ENCODE peak calls at places on chromosomes 2 and 18, in eight cellular contexts. H is GM12891; A is stimulated activated CD4-positive, alpha-beta T cell treated with anti-CD3 and anti-CD28 coated beads, Interleukin-2, amount 100 ng/mL, for 24 hours; V is heart left ventricle; L is fibroblast of the aortic adventitia; X is GM13977; F is CD4-positive, alpha-beta T cell; Y is AG10803. K is an unnamed sample.

GRCh38 chr2:69973335-69973735 is 11.9 kb upstream of the ASPRV1 start:
- DNase-seq in A (no peak), L (peak), V (no peak), X (no peak), F (no peak), H (no peak), Y (peak), K (no peak)

GRCh38 chr2:240463274-240463865 is 27.9 kb downstream of the GPC1 start:
- DNase-seq in F (peak), L (no peak), V (peak), X (no peak), A (peak), Y (no peak), H (no peak), K (peak)

GRCh38 chr18:34397286-34397896 is 172.7 kb upstream of the NOL4 start:
- DNase-seq in H (no peak), Y (no peak), F (no peak), V (no peak), X (no peak), A (no peak), L (no peak), K (no peak)

GRCh38 chr18:72637319-72638113 is 93.4 kb upstream of the CBLN2 start:
- DNase-seq in L (no peak), A (no peak), X (no peak), F (no peak), V (no peak), H (no peak), Y (no peak), K (no peak)

GRCh38 chr2:126482582-126483464 is 173.1 kb upstream of the GYPC start:
- DNase-seq in V (no peak), Y (no peak), H (no peak), F (no peak), L (no peak), X (no peak), A (no peak), K (no peak)

GRCh38 chr18:13800505-13801259 is 23.3 kb upstream of the MC5R start:
- DNase-seq in V (peak), L (peak), X (peak), A (peak), H (peak), Y (peak), F (peak), K (peak)

GRCh38 chr2:8191427-8191826 is 490.4 kb upstream of the ID2 start:
- DNase-seq in L (no peak), V (no peak), Y (no peak), X (no peak), A (no peak), H (no peak), F (no peak), K (no peak)

GRCh38 chr2:1979569-1979968 is 235.3 kb upstream of the PXDN start:
- DNase-seq in F (no peak), A (no peak), X (no peak), V (no peak), L (no peak), Y (no peak), H (no peak), K (no peak)

GRCh38 chr18:48787523-48788151 is 163.1 kb downstream of the SMAD7 start:
- DNase-seq in L (no peak), A (no peak), F (no peak), X (no peak), V (no peak), H (no peak), Y (peak), K (no peak)

GRCh38 chr2:9139491-9140443 is 66.8 kb upstream of the ASAP2 start:
- DNase-seq in Y (peak), H (peak), L (peak), A (peak), X (peak), V (peak), F (peak), K (peak)

GRCh38 chr2:165793161-165793778 is 777 bp downstream of the GALNT3 start:
- DNase-seq in X (peak), L (no peak), H (peak), F (no peak), A (peak), Y (no peak), V (peak), K (peak)

GRCh38 chr2:64338910-64339500 is 115.0 kb upstream of the LGALSL start:
- DNase-seq in V (no peak), F (no peak), Y (no peak), H (no peak), A (no peak), L (no peak), X (no peak), K (no peak)

GRCh38 chr18:56890632-56891031 is 239.5 kb downstream of the WDR7 start:
- DNase-seq in V (no peak), Y (peak), A (no peak), X (no peak), L (peak), F (no peak), H (no peak), K (no peak)

GRCh38 chr18:6938003-6938402 is 179.6 kb downstream of the LAMA1 start:
- DNase-seq in F (no peak), V (no peak), X (no peak), H (no peak), A (no peak), Y (no peak), L (no peak), K (no peak)

GRCh38 chr2:221104391-221104811 is 467.7 kb downstream of the EPHA4 start:
- DNase-seq in Y (peak), A (no peak), F (no peak), X (no peak), H (no peak), V (peak), L (peak), K (peak)